ENCODE peak calls at places on chromosome 13, in four cellular contexts. H is GM12878, B is HepG2, U is H1. O is an unnamed sample.

GRCh38 chr13:66624302-66624701 is 605.8 kb downstream of the PCDH9 start:
- DNase-seq in H (no peak), B (no peak), U (no peak), O (no peak)

GRCh38 chr13:41506312-41506711 is 49.0 kb downstream of the RGCC start:
- DNase-seq in H (no peak), U (no peak), B (no peak), O (no peak)

GRCh38 chr13:56909896-56910600 is 230.7 kb upstream of the PRR20A start:
- DNase-seq in H (no peak), U (no peak), B (no peak), O (no peak)

GRCh38 chr13:30572859-30573275 is 44.9 kb upstream of the USPL1 start:
- DNase-seq in U (no peak), B (peak), H (peak), O (no peak)

GRCh38 chr13:23610187-23610576 is 40.0 kb downstream of the TNFRSF19 start:
- DNase-seq in U (no peak), H (no peak), B (peak), O (no peak)

GRCh38 chr13:40165533-40165932 is 500.9 kb downstream of the FOXO1 start:
- DNase-seq in U (no peak), H (no peak), B (no peak), O (no peak)

GRCh38 chr13:46615888-46616531 is 63.0 kb downstream of the LRCH1 start:
- DNase-seq in H (no peak), B (no peak), U (no peak), O (no peak)

GRCh38 chr13:65653548-65654078 is 1576.5 kb downstream of the PCDH9 start:
- DNase-seq in U (no peak), H (no peak), B (no peak), O (no peak)

GRCh38 chr13:91169641-91170040 is 177.8 kb upstream of the MIR17HG start:
- DNase-seq in H (no peak), B (no peak), U (no peak), O (no peak)

GRCh38 chr13:49587311-49587847 is 2.0 kb upstream of the RCBTB1 start:
- DNase-seq in B (peak), U (no peak), H (no peak), O (no peak)

GRCh38 chr13:113616991-113617749 is 32.6 kb downstream of the TFDP1 start:
- DNase-seq in U (no peak), B (no peak), H (no peak), O (peak)

GRCh38 chr13:48094404-48094780 is 512 bp downstream of the MED4 start:
- DNase-seq in U (no peak), B (no peak), H (no peak), O (no peak)

GRCh38 chr13:30898070-30898469 is 8.0 kb upstream of the MEDAG start:
- DNase-seq in U (no peak), H (no peak), B (no peak), O (no peak)

GRCh38 chr13:73521291-73521626 is 462.5 kb downstream of the KLF5 start:
- DNase-seq in U (no peak), B (no peak), H (no peak), O (no peak)

GRCh38 chr13:59750860-59751259 is 412.9 kb downstream of the DIAPH3 start:
- DNase-seq in B (no peak), H (no peak), U (peak), O (peak)

GRCh38 chr13:42654760-42655159 is 80.8 kb downstream of the TNFSF11 start:
- DNase-seq in U (no peak), H (no peak), B (no peak), O (no peak)

GRCh38 chr13:29948246-29948645 is 97.8 kb upstream of the UBL3 start:
- DNase-seq in U (no peak), B (no peak), H (no peak), O (no peak)

GRCh38 chr13:37014609-37015008 is 14.0 kb downstream of the EXOSC8 start:
- DNase-seq in U (no peak), H (no peak), B (no peak), O (no peak)

GRCh38 chr13:48626726-48627451 is 26.8 kb upstream of the CYSLTR2 start:
- DNase-seq in U (no peak), B (peak), H (no peak), O (no peak)

GRCh38 chr13:38628554-38628953 is 58.3 kb upstream of the FREM2 start:
- DNase-seq in H (no peak), B (no peak), U (no peak), O (no peak)

GRCh38 chr13:53200498-53201453 is 172.2 kb downstream of the OLFM4 start:
- DNase-seq in H (no peak), U (peak), B (no peak), O (peak)

GRCh38 chr13:111270126-111270525 is 50.3 kb upstream of the TEX29 start:
- DNase-seq in U (no peak), B (no peak), H (no peak), O (no peak)

GRCh38 chr13:106052200-106052767 is 483.2 kb downstream of the EFNB2 start:
- DNase-seq in U (no peak), B (no peak), H (no peak), O (no peak)

GRCh38 chr13:26996965-26997752 is 174.5 kb downstream of the USP12 start:
- DNase-seq in U (no peak), B (no peak), H (peak), O (no peak)

GRCh38 chr13:31121327-31122140 is 40.2 kb downstream of the HSPH1 start:
- DNase-seq in U (peak), B (no peak), H (no peak), O (no peak)

GRCh38 chr13:27708325-27708724 is 84.0 kb upstream of the GSX1 start:
- DNase-seq in U (no peak), H (no peak), B (no peak), O (no peak)

GRCh38 chr13:24220086-24220703 is 59.7 kb downstream of the SPATA13 start:
- DNase-seq in H (no peak), U (no peak), B (peak), O (peak)

GRCh38 chr13:50353651-50354415 is 338.6 kb downstream of the KCNRG start:
- DNase-seq in H (no peak), B (no peak), U (no peak), O (no peak)

DNA sequence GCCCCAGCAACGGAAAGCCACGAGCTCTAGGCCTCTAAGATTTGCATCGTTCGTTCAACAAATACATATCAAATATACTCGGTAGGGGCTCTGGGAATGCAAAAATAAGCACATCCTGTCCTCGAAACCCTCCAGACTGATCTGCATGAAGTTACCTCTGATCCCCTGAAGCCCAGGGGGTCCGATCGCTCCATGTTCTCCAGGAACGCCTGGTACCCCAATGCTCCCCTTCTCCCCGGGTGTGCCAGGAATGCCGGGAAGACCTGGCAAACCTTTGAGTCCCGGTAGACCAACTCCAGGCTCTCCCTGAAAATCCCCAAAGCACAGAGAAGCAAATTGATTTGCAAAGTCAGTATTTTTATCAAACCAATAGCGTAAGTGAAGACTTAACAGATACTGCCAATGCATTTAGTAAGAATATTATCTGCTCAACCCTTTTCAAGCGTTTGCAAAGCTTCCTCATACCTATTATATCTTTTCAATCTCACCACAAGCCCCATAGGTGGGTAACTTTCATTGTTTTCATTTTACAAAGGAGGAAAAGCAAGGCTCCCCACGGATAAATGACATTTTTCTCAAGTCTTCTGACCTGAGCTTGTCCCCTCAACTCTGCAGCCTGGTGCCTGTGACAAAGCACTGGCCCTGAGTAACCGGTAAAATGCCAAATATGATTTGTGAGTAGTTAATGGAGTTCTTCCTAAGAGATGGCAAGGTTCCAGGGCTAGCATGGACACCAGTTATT is 127.7 kb downstream of the COL4A1 start:
- DNase-seq in H (no peak), B (no peak), U (no peak), O (no peak)
- TF ChIP-seq SUZ12 in H (no peak), B (no peak), U (no peak), O (no peak)

DNA sequence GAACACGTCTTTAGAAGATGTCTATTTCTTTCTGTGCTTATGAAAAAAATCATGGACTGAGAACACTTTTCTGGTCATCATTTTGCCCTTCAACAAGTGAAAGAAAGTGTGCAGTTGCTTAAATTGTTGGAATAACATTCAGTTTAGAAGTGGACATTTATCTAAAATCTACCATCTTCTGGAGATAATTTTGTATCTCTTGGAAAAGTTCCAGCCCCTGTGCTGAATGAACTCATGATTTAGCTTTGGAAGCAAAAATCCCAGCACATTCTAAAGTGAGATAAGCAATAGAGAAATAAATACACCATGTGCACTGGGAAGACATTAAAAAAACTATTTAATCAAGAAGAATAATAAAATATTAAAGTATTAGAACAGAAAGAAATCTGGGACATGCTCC is 1420.8 kb upstream of the SLC10A2 start:
- DNase-seq in U (no peak), B (no peak), H (no peak), O (no peak)
- TF ChIP-seq ZNF274 in U (no peak), B (no peak), H (no peak), O (no peak)

DNA sequence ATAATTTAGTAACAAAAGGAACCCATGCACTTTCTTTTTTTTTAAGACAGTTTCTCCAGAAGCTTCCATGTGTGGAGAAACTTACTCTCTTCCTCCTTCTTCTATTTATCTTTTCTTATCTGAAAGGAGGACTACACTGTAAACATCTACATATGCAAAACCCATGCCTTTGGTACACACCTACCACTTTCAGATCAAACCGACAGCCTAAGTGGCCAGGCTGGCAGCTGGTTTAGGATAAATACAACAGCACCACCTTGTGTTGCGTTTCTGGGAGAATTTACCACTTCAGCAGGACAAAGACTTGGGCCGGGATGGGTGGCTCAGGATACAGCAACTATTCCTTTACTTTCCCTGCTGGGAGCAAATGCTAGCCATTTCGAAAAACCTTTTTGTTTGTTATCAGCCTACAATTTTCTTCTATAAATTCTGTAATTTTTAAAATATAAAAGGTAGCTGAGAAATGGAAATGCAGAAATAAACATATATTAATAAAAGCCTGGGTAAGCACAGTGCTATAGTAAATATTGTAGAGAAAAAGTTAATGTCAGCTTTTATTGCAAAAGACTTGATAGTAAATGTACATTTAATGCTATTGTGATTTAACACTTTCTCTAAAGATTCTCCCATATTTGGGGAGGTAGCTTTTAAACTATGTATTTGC is 94.0 kb upstream of the RFC3 start:
- DNase-seq in B (peak), H (peak), U (peak), O (peak)
- H3K9ac ChIP-seq in B (no peak), H (no peak), U (no peak), O (no peak)

GRCh38 chr13:96650301-96650886 is 343.9 kb downstream of the OXGR1 start:
- DNase-seq in H (peak), B (no peak), U (no peak), O (no peak)
- TF ChIP-seq SUZ12 in H (no peak), B (no peak), U (no peak), O (no peak)

O was measured in NT2/D1.